ENCODE peak calls at places on chromosome 14, in four cellular contexts. M is HCT116, B is K562, A is H1. W is an unnamed sample.

GRCh38 chr14:84129028-84129427 is 1400.9 kb upstream of the FLRT2 start:
- DNase-seq in A (no peak), M (no peak), B (no peak), W (no peak)

GRCh38 chr14:69013943-69014782 is 35.1 kb upstream of the ACTN1 start:
- DNase-seq in M (no peak), A (no peak), B (no peak), W (peak)

GRCh38 chr14:104968153-104968527 is 10.0 kb downstream of the AHNAK2 start:
- DNase-seq in M (no peak), A (peak), B (peak), W (no peak)

GRCh38 chr14:69685716-69686115 is 74.3 kb downstream of the SUSD6 start:
- DNase-seq in A (no peak), M (no peak), B (no peak), W (peak)

GRCh38 chr14:29236848-29237247 is 470.3 kb downstream of the FOXG1 start:
- DNase-seq in A (no peak), M (no peak), B (no peak), W (no peak)

GRCh38 chr14:31819281-31819680 is 257.8 kb upstream of the ARHGAP5 start:
- DNase-seq in B (no peak), A (no peak), M (no peak), W (no peak)

GRCh38 chr14:56552615-56553014 is 27.0 kb upstream of the TMEM260 start:
- DNase-seq in B (no peak), A (no peak), M (no peak), W (no peak)

GRCh38 chr14:61620130-61620946 is 75.0 kb upstream of the HIF1A start:
- DNase-seq in A (no peak), B (no peak), M (no peak), W (peak)

GRCh38 chr14:59455411-59455810 is 9.8 kb downstream of the GPR135 start:
- DNase-seq in A (no peak), B (no peak), M (no peak), W (no peak)

GRCh38 chr14:53412819-53413664 is 259.9 kb upstream of the DDHD1 start:
- DNase-seq in A (no peak), B (no peak), M (no peak), W (peak)

GRCh38 chr14:53409974-53410373 is 256.9 kb upstream of the DDHD1 start:
- DNase-seq in M (no peak), B (no peak), A (no peak), W (no peak)

GRCh38 chr14:53408175-53408879 is 255.2 kb upstream of the DDHD1 start:
- DNase-seq in A (no peak), M (no peak), B (no peak), W (no peak)

GRCh38 chr14:53409289-53409688 is 256.2 kb upstream of the DDHD1 start:
- DNase-seq in A (no peak), M (no peak), B (no peak), W (no peak)

GRCh38 chr14:53411110-53411509 is 258.0 kb upstream of the DDHD1 start:
- DNase-seq in M (no peak), B (no peak), A (no peak), W (no peak)
- H3K27ac ChIP-seq in M (no peak), B (no peak), A (no peak), W (no peak)

GRCh38 chr14:22547948-22548750 is 40.9 kb downstream of the DAD1 start:
- DNase-seq in B (no peak), M (no peak), A (no peak), W (no peak)

GRCh38 chr14:22545842-22546721 is 42.9 kb downstream of the DAD1 start:
- DNase-seq in B (no peak), M (no peak), A (no peak), W (no peak)

GRCh38 chr14:22547309-22547947 is 41.6 kb downstream of the DAD1 start:
- DNase-seq in B (no peak), A (no peak), M (no peak), W (no peak)

GRCh38 chr14:22544881-22545420 is 44.1 kb downstream of the DAD1 start:
- DNase-seq in A (no peak), M (no peak), B (no peak), W (no peak)

DNA sequence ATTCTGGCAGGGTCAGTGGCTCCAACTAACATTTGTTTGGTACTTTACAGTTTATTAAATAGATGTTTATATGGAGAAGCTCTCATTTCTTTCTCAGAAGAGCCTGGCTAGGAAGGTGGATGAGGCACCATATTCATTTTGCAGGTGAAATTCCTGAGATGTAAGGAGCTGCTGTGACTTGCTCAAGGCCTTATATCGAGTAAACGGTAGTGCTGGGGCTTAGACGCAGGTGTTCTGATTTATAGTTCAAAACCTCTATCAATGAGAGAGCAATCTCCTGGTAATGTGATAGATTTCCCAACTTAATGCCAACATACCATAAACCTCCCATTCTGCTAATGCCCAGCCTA is 42.3 kb downstream of the DAD1 start:
- DNase-seq in A (no peak), M (no peak), B (no peak), W (no peak)
- TF ChIP-seq FOSL1 in A (no peak), M (no peak), B (no peak), W (no peak)

GRCh38 chr14:71618047-71618446 is 314.2 kb upstream of the RGS6 start:
- DNase-seq in B (no peak), M (no peak), A (no peak), W (no peak)
- H3K27ac ChIP-seq in B (no peak), M (no peak), A (no peak), W (no peak)

GRCh38 chr14:72605096-72605920 is 288.6 kb downstream of the DPF3 start:
- DNase-seq in B (no peak), M (no peak), A (peak), W (no peak)
- TF ChIP-seq FOSL1 in B (no peak), M (no peak), A (no peak), W (no peak)

GRCh38 chr14:51454351-51454750 is 197.4 kb upstream of the FRMD6 start:
- DNase-seq in A (no peak), M (no peak), B (no peak), W (no peak)

GRCh38 chr14:51453869-51454268 is 197.8 kb upstream of the FRMD6 start:
- DNase-seq in B (no peak), M (no peak), A (no peak), W (no peak)

GRCh38 chr14:51457858-51458562 is 193.7 kb upstream of the FRMD6 start:
- DNase-seq in B (no peak), M (no peak), A (no peak), W (no peak)

GRCh38 chr14:51458563-51458955 is 193.2 kb upstream of the FRMD6 start:
- DNase-seq in B (no peak), A (no peak), M (no peak), W (no peak)

DNA sequence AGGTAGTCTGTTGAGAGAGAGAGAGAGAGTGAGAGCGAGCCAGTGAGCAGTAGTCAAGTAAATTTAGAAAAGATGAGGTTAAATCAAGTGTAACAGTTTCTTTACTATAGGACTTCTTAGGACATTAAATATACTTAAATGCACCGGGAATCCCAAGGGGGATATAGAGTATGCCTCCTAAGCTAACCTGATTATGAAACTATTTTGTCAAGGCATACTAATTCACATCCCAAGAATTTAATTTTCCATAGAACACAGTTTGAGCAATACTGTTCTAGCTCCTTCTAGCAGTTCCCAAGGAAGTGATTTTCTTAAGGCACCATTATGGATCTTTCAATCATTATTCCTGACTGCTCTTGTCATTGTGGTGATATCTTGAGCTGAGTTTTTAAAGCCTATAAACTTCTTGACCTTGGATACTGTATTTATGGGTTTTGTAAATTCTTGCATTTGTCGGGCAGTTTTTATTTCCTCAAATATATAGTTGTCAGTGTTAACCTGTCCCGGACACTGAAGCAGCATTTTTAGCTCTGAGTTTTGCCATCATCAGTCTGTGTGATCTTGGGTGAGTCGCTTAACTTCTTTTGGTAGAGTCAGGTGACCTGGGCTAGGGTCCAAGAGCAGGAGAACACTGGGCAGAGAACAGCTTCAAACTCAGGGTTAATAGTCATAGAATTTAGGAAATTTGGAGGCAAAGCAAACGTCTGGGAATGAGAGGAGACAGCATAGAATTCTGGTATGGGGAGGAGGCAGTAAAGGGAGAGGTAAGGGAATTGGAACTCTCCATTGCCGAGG is 196.5 kb upstream of the FRMD6 start:
- DNase-seq in M (no peak), A (no peak), B (no peak), W (no peak)
- H3K27ac ChIP-seq in M (no peak), A (no peak), B (no peak), W (no peak)

GRCh38 chr14:75578099-75578785 is at the start of gene FLVCR2:
- DNase-seq in B (peak), A (peak), M (no peak), W (peak)
- TF ChIP-seq FOSL1 in B (no peak), A (no peak), M (no peak), W (no peak)

GRCh38 chr14:90519262-90519920 is 122.6 kb downstream of the CALM1 start:
- DNase-seq in A (no peak), B (no peak), M (no peak), W (no peak)

GRCh38 chr14:90520326-90520725 is 123.5 kb downstream of the CALM1 start:
- DNase-seq in M (no peak), B (no peak), A (no peak), W (no peak)

GRCh38 chr14:90518075-90518940 is 121.5 kb downstream of the CALM1 start:
- DNase-seq in A (no peak), M (no peak), B (no peak), W (no peak)

GRCh38 chr14:90517431-90517841 is 120.6 kb downstream of the CALM1 start:
- DNase-seq in B (no peak), A (no peak), M (no peak), W (peak)

GRCh38 chr14:90518941-90519256 is 122.1 kb downstream of the CALM1 start:
- DNase-seq in B (peak), A (peak), M (peak), W (peak)
- H3K27ac ChIP-seq in B (no peak), A (no peak), M (no peak), W (no peak)

DNA sequence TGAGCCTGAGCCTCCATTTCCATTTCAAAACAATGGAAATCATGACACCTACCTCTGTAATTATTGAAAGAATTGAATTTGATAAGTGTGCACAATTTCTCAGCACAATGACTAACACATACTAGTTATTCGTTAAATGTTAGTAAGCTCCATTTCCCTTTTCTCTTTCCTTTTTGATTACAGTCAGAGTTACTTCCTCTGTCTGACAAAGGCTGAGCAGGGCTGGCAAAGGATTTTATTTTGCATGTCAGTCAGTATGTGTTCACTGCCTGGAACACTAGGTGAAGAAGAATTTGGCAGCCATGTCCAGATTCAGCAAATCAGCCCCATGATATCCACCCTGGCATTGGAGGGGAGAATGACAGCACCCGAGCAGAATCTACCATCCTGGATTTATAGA is 12.2 kb upstream of the RHOJ start:
- DNase-seq in B (no peak), A (no peak), M (no peak), W (no peak)
- TF ChIP-seq FOSL1 in B (no peak), A (no peak), M (no peak), W (no peak)

DNA sequence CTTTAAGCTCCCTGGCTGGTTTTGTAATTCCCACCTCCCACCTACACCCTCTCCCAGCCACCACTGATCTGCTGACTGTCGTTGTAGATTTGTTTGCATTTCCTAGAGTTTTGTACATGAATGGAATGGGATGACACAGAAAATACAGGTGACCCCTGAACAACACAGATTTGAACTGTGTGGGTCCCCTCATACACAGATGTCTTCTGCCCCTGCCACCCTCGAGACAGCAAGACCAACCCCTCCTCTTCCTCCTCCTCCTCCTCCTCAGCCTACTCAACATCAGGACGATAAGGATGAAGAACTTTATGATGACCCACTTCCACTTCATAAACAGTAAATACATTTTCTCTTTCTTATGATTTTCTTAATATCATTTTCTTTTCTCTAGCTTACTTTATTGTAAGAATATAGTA is 28.8 kb downstream of the SYNE3 start:
- DNase-seq in A (no peak), B (no peak), M (no peak), W (no peak)
- H3K27ac ChIP-seq in A (no peak), B (no peak), M (no peak), W (no peak)

W was measured in HepG2.